ENCODE peak calls at places on chromosomes 12 and 14, in five cellular contexts. One of them, this sample, is unnamed. For H3K36me3, the result is how much of the 10 kb centered on the place peaks cover.

GRCh38 chr14:90699016-90699415 is 117.2 kb downstream of the TTC7B start:
- DNase-seq in cardiac muscle cell: no peak
- DNase-seq in effector memory CD4-positive, alpha-beta T cell: no peak
- DNase-seq in testis: no peak
- DNase-seq in tibial artery: no peak
- DNase-seq in this sample: no peak

GRCh38 chr12:3595721-3596120 is 104.7 kb downstream of the PRMT8 start:
- DNase-seq in testis: no peak
- DNase-seq in cardiac muscle cell: no peak
- DNase-seq in effector memory CD4-positive, alpha-beta T cell: no peak
- DNase-seq in tibial artery: no peak
- DNase-seq in this sample: no peak

GRCh38 chr12:51863921-51864700 is 15.6 kb upstream of the FIGNL2 start:
- DNase-seq in tibial artery: no peak
- DNase-seq in effector memory CD4-positive, alpha-beta T cell: no peak
- DNase-seq in testis: peak
- DNase-seq in cardiac muscle cell: peak
- DNase-seq in this sample: peak

GRCh38 chr14:74941676-74942097 is 13.7 kb downstream of the PGF start:
- DNase-seq in tibial artery: peak
- DNase-seq in cardiac muscle cell: no peak
- DNase-seq in testis: peak
- DNase-seq in effector memory CD4-positive, alpha-beta T cell: no peak
- DNase-seq in this sample: no peak

GRCh38 chr12:3698218-3698974 is 54.5 kb downstream of the CRACR2A start:
- DNase-seq in effector memory CD4-positive, alpha-beta T cell: no peak
- DNase-seq in testis: peak
- DNase-seq in tibial artery: no peak
- DNase-seq in cardiac muscle cell: no peak
- DNase-seq in this sample: no peak

GRCh38 chr12:100151769-100152168 is 9.1 kb upstream of the BLTP3B start:
- DNase-seq in testis: no peak
- DNase-seq in effector memory CD4-positive, alpha-beta T cell: no peak
- DNase-seq in cardiac muscle cell: no peak
- DNase-seq in tibial artery: no peak
- DNase-seq in this sample: no peak

GRCh38 chr14:41739203-41739602 is 132.5 kb downstream of the LRFN5 start:
- DNase-seq in effector memory CD4-positive, alpha-beta T cell: no peak
- DNase-seq in cardiac muscle cell: no peak
- DNase-seq in tibial artery: no peak
- DNase-seq in testis: no peak
- DNase-seq in this sample: no peak

GRCh38 chr12:55670213-55670730 is 33.6 kb downstream of the OR10P1 start:
- DNase-seq in tibial artery: no peak
- DNase-seq in cardiac muscle cell: no peak
- DNase-seq in testis: peak
- DNase-seq in effector memory CD4-positive, alpha-beta T cell: no peak
- DNase-seq in this sample: no peak

GRCh38 chr14:62087191-62087590 is 325.0 kb downstream of the SNAPC1 start:
- DNase-seq in effector memory CD4-positive, alpha-beta T cell: no peak
- DNase-seq in testis: no peak
- DNase-seq in tibial artery: no peak
- DNase-seq in cardiac muscle cell: no peak
- DNase-seq in this sample: no peak

GRCh38 chr12:28409892-28410291 is 219.6 kb downstream of the CCDC91 start:
- DNase-seq in cardiac muscle cell: no peak
- DNase-seq in testis: no peak
- DNase-seq in effector memory CD4-positive, alpha-beta T cell: no peak
- DNase-seq in tibial artery: no peak
- DNase-seq in this sample: no peak

GRCh38 chr14:54025661-54026060 is 69.0 kb upstream of the BMP4 start:
- DNase-seq in effector memory CD4-positive, alpha-beta T cell: no peak
- DNase-seq in tibial artery: no peak
- DNase-seq in cardiac muscle cell: no peak
- DNase-seq in testis: peak
- DNase-seq in this sample: peak

GRCh38 chr14:31944256-31945073 is 132.6 kb upstream of the ARHGAP5 start:
- DNase-seq in effector memory CD4-positive, alpha-beta T cell: no peak
- DNase-seq in tibial artery: no peak
- DNase-seq in cardiac muscle cell: no peak
- DNase-seq in testis: no peak
- DNase-seq in this sample: peak

GRCh38 chr12:77349703-77350102 is 284.3 kb upstream of the E2F7 start:
- DNase-seq in testis: no peak
- DNase-seq in effector memory CD4-positive, alpha-beta T cell: no peak
- DNase-seq in tibial artery: no peak
- DNase-seq in cardiac muscle cell: no peak
- DNase-seq in this sample: no peak

GRCh38 chr14:73238262-73238852 is 1.1 kb downstream of the PAPLN start:
- DNase-seq in effector memory CD4-positive, alpha-beta T cell: no peak
- DNase-seq in testis: no peak
- DNase-seq in cardiac muscle cell: no peak
- DNase-seq in tibial artery: peak
- DNase-seq in this sample: no peak

GRCh38 chr12:48197549-48197966 is 5.5 kb downstream of the OR10AD1 start:
- DNase-seq in testis: no peak
- DNase-seq in tibial artery: no peak
- DNase-seq in effector memory CD4-positive, alpha-beta T cell: no peak
- DNase-seq in cardiac muscle cell: no peak
- DNase-seq in this sample: peak

GRCh38 chr14:31867570-31867969 is 209.5 kb upstream of the ARHGAP5 start:
- DNase-seq in effector memory CD4-positive, alpha-beta T cell: no peak
- DNase-seq in tibial artery: no peak
- DNase-seq in cardiac muscle cell: no peak
- DNase-seq in testis: no peak
- DNase-seq in this sample: no peak

GRCh38 chr12:12645485-12645884 is 33.8 kb downstream of the CREBL2 start:
- DNase-seq in effector memory CD4-positive, alpha-beta T cell: peak
- DNase-seq in tibial artery: no peak
- DNase-seq in testis: no peak
- DNase-seq in cardiac muscle cell: peak
- DNase-seq in this sample: peak

GRCh38 chr12:82838123-82838522 is 151.4 kb downstream of the TMTC2 start:
- DNase-seq in cardiac muscle cell: no peak
- DNase-seq in effector memory CD4-positive, alpha-beta T cell: no peak
- DNase-seq in testis: no peak
- DNase-seq in tibial artery: no peak
- DNase-seq in this sample: no peak

GRCh38 chr14:36690301-36691020 is 28.8 kb downstream of the PAX9 start:
- DNase-seq in tibial artery: no peak
- DNase-seq in cardiac muscle cell: no peak
- DNase-seq in effector memory CD4-positive, alpha-beta T cell: no peak
- DNase-seq in testis: no peak
- DNase-seq in this sample: no peak

GRCh38 chr14:75298187-75298985 is 19.8 kb downstream of the FOS start:
- DNase-seq in tibial artery: peak
- DNase-seq in testis: peak
- DNase-seq in cardiac muscle cell: no peak
- DNase-seq in effector memory CD4-positive, alpha-beta T cell: no peak
- DNase-seq in this sample: no peak

GRCh38 chr14:69152181-69152943 is 557 bp downstream of the DCAF5 start:
- DNase-seq in tibial artery: no peak
- DNase-seq in testis: no peak
- DNase-seq in cardiac muscle cell: peak
- DNase-seq in effector memory CD4-positive, alpha-beta T cell: peak
- DNase-seq in this sample: no peak

GRCh38 chr12:12807970-12808702 is 5.0 kb upstream of the DDX47 start:
- DNase-seq in cardiac muscle cell: no peak
- DNase-seq in tibial artery: no peak
- DNase-seq in effector memory CD4-positive, alpha-beta T cell: no peak
- DNase-seq in testis: peak
- DNase-seq in this sample: no peak

GRCh38 chr12:12127304-12127703 is 56.6 kb downstream of the BCL2L14 start:
- DNase-seq in cardiac muscle cell: no peak
- DNase-seq in testis: no peak
- DNase-seq in tibial artery: no peak
- DNase-seq in effector memory CD4-positive, alpha-beta T cell: no peak
- DNase-seq in this sample: no peak

GRCh38 chr14:88993946-88994345 is 169.5 kb downstream of the TTC8 start:
- DNase-seq in cardiac muscle cell: no peak
- DNase-seq in effector memory CD4-positive, alpha-beta T cell: no peak
- DNase-seq in testis: no peak
- DNase-seq in tibial artery: no peak
- DNase-seq in this sample: no peak

GRCh38 chr14:75811136-75811839 is 150.2 kb downstream of the TTLL5 start:
- DNase-seq in tibial artery: no peak
- DNase-seq in testis: no peak
- DNase-seq in effector memory CD4-positive, alpha-beta T cell: no peak
- DNase-seq in cardiac muscle cell: no peak
- DNase-seq in this sample: no peak

GRCh38 chr14:85853996-85854526 is 324.1 kb downstream of the FLRT2 start:
- DNase-seq in cardiac muscle cell: no peak
- DNase-seq in effector memory CD4-positive, alpha-beta T cell: no peak
- DNase-seq in tibial artery: no peak
- DNase-seq in testis: no peak
- DNase-seq in this sample: no peak

GRCh38 chr12:112191201-112191600 is 65.8 kb downstream of the TRAFD1 start:
- DNase-seq in cardiac muscle cell: no peak
- DNase-seq in effector memory CD4-positive, alpha-beta T cell: no peak
- DNase-seq in testis: no peak
- DNase-seq in tibial artery: no peak
- DNase-seq in this sample: no peak

GRCh38 chr12:112185093-112185923 is 59.9 kb downstream of the TRAFD1 start:
- DNase-seq in tibial artery: no peak
- DNase-seq in testis: no peak
- DNase-seq in cardiac muscle cell: no peak
- DNase-seq in effector memory CD4-positive, alpha-beta T cell: no peak
- DNase-seq in this sample: no peak

GRCh38 chr12:112190626-112191025 is 65.3 kb downstream of the TRAFD1 start:
- DNase-seq in effector memory CD4-positive, alpha-beta T cell: no peak
- DNase-seq in cardiac muscle cell: no peak
- DNase-seq in testis: no peak
- DNase-seq in tibial artery: no peak
- DNase-seq in this sample: no peak

GRCh38 chr12:112191840-112192321 is 66.5 kb downstream of the TRAFD1 start:
- DNase-seq in testis: no peak
- DNase-seq in effector memory CD4-positive, alpha-beta T cell: no peak
- DNase-seq in tibial artery: no peak
- DNase-seq in cardiac muscle cell: no peak
- DNase-seq in this sample: no peak

GRCh38 chr12:112188130-112188830 is 62.9 kb downstream of the TRAFD1 start:
- DNase-seq in testis: no peak
- DNase-seq in cardiac muscle cell: no peak
- DNase-seq in effector memory CD4-positive, alpha-beta T cell: no peak
- DNase-seq in tibial artery: no peak
- DNase-seq in this sample: no peak
- H3K36me3 ChIP-seq in testis: under half
- H3K36me3 ChIP-seq in cardiac muscle cell: under half
- H3K36me3 ChIP-seq in effector memory CD4-positive, alpha-beta T cell: under half
- H3K36me3 ChIP-seq in tibial artery: half or more
- H3K36me3 ChIP-seq in this sample: half or more

DNA sequence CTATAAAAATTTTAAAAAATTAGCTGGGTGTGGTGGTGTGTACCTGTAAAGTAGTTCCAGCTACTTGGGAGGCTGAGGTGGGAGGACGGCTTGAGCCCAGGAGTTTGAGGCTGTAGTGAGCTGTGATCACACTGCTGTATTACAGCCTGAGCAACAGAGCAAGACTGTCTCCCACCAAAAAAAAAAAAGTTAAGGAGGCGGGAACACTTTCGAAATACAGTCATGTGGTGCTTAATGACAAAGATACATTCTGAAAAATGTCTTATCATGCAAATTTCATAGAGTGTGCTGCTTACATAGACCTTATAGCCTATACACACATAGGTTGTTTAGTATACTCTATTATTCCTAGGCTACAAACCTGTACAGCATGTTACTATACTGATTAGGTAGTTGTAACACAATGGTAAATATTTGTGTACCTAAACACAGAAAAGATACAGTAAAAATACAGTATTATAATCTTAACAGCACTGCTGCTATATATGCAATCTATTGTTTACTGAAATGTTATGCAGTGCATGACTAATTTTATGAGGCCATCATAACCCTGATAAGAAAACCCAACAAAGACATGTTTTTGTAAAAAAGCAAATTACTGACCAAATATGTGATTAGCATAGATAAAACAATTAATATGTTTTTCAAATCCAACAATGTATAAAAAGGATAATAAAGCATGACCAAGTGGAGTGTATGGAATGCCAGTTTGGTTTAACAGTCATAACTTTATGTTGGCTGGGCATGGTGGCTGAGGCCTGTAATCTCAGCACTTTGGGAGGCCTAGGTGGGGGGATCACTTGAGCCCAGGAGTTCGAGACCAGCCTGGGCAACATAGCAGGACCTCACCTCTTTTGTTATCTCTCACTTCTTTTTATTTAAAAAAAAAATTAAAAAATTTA is 11.4 kb downstream of the EIF2S1 start:
- DNase-seq in testis: no peak
- DNase-seq in tibial artery: no peak
- DNase-seq in cardiac muscle cell: no peak
- DNase-seq in effector memory CD4-positive, alpha-beta T cell: no peak
- DNase-seq in this sample: no peak
- H3K36me3 ChIP-seq in testis: under half
- H3K36me3 ChIP-seq in tibial artery: half or more
- H3K36me3 ChIP-seq in cardiac muscle cell: half or more
- H3K36me3 ChIP-seq in effector memory CD4-positive, alpha-beta T cell: half or more
- H3K36me3 ChIP-seq in this sample: half or more

DNA sequence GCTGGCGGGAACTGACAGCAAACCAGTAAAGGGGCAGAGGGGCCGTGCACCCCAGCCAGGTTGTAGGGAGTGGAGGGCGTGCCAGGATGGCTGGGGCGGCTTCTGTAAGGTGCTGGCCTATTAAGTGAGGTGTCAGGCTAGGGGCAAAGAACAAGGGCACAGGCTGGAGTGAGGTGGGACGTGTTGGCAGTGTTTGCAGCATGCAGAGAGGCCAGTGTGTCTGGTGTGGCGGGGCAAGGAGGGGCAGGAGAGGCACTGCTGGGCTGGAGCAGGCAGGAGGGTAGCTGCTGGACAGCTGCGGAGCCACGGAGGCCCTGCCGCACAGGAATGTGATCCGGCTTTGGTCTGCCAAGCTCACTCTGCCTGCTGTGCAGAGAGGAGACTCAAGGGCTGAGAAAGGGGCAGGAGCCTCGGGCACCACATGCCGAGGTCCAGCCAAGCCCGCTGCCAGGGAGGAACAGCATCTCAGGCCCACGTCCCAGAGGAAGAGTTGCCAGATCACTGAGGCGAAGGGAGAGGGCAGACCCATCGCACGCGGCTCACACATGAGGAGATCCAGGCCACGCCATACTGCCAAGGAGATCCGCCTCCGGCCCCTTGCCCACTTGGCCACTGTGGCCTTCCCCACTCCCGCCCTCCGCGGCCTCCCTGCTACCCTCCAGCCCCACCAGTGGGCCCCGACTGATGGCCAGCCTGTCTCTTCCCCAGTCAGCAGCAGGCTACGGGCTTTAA is 46.8 kb downstream of the AMN start:
- DNase-seq in testis: no peak
- DNase-seq in cardiac muscle cell: no peak
- DNase-seq in effector memory CD4-positive, alpha-beta T cell: no peak
- DNase-seq in tibial artery: no peak
- DNase-seq in this sample: no peak
- H3K36me3 ChIP-seq in testis: under half
- H3K36me3 ChIP-seq in cardiac muscle cell: half or more
- H3K36me3 ChIP-seq in effector memory CD4-positive, alpha-beta T cell: under half
- H3K36me3 ChIP-seq in tibial artery: half or more
- H3K36me3 ChIP-seq in this sample: half or more

GRCh38 chr12:337039-337438 is 52.1 kb downstream of the KDM5A start:
- DNase-seq in tibial artery: no peak
- DNase-seq in cardiac muscle cell: no peak
- DNase-seq in testis: no peak
- DNase-seq in effector memory CD4-positive, alpha-beta T cell: no peak
- DNase-seq in this sample: no peak

GRCh38 chr12:334114-334513 is 55.0 kb downstream of the KDM5A start:
- DNase-seq in effector memory CD4-positive, alpha-beta T cell: no peak
- DNase-seq in testis: no peak
- DNase-seq in tibial artery: no peak
- DNase-seq in cardiac muscle cell: no peak
- DNase-seq in this sample: no peak

GRCh38 chr12:339557-340195 is 49.4 kb downstream of the KDM5A start:
- DNase-seq in cardiac muscle cell: no peak
- DNase-seq in tibial artery: no peak
- DNase-seq in effector memory CD4-positive, alpha-beta T cell: no peak
- DNase-seq in testis: no peak
- DNase-seq in this sample: no peak
- H3K36me3 ChIP-seq in cardiac muscle cell: under half
- H3K36me3 ChIP-seq in tibial artery: half or more
- H3K36me3 ChIP-seq in effector memory CD4-positive, alpha-beta T cell: under half
- H3K36me3 ChIP-seq in testis: under half
- H3K36me3 ChIP-seq in this sample: under half